ENCODE peak calls at places on chromosome 13, in six cellular contexts. E is right cardiac atrium; N is effector memory CD8-positive, alpha-beta T cell; I is activated T-cell treated with anti-CD3 and anti-CD28 coated beads, Interleukin-2, amount 50 U/mL, for 4 hours; H is stimulated activated naive CD8-positive, alpha-beta T cell treated with anti-CD3 and anti-CD28 coated beads, Interleukin-15, Interleukin-2, amounts not matched to agents 100 U/mL and 50 U/mL, for 24 hours; F is IMR-90. U is an unnamed sample.

GRCh38 chr13:102900193-102900608 is 54.4 kb downstream of the ERCC5 start:
- ATAC-seq in E (no peak), N (no peak), I (no peak), H (no peak), F (no peak), U (no peak)

GRCh38 chr13:75467009-75467728 is 14.8 kb downstream of the TBC1D4 start:
- ATAC-seq in E (no peak), N (no peak), I (no peak), H (no peak), F (no peak), U (no peak)

GRCh38 chr13:23743269-23743668 is 145.9 kb downstream of the MIPEP start:
- ATAC-seq in E (no peak), N (peak), I (peak), H (peak), F (no peak), U (no peak)

GRCh38 chr13:100209857-100210580 is 121.1 kb downstream of the PCCA start:
- ATAC-seq in E (no peak), N (no peak), I (peak), H (peak), F (peak), U (no peak)

GRCh38 chr13:100484708-100485107 is 103.9 kb downstream of the GGACT start:
- ATAC-seq in E (no peak), N (peak), I (no peak), H (no peak), F (no peak), U (no peak)

GRCh38 chr13:81888855-81889254 is 1547.9 kb upstream of the SPRY2 start:
- ATAC-seq in E (no peak), N (no peak), I (no peak), H (no peak), F (no peak), U (no peak)

GRCh38 chr13:44954210-44954609 is 35.1 kb downstream of the NUFIP1 start:
- ATAC-seq in E (no peak), N (no peak), I (no peak), H (no peak), F (no peak), U (no peak)

GRCh38 chr13:79405501-79405830 is 589 bp downstream of the RBM26 start:
- ATAC-seq in E (peak), N (no peak), I (no peak), H (peak), F (peak), U (no peak)

GRCh38 chr13:19345158-19345557 is 163.5 kb upstream of the TUBA3C start:
- ATAC-seq in E (peak), N (no peak), I (no peak), H (no peak), F (no peak), U (no peak)

GRCh38 chr13:113672002-113672651 is 5.1 kb downstream of the GRK1 start:
- ATAC-seq in E (peak), N (peak), I (no peak), H (no peak), F (peak), U (no peak)

GRCh38 chr13:38361551-38362262 is 12.1 kb downstream of the UFM1 start:
- ATAC-seq in E (peak), N (no peak), I (no peak), H (no peak), F (no peak), U (no peak)

GRCh38 chr13:35534343-35534742 is 57.9 kb upstream of the MAB21L1 start:
- ATAC-seq in E (no peak), N (no peak), I (no peak), H (no peak), F (no peak), U (no peak)

GRCh38 chr13:33205804-33206221 is 79.7 kb downstream of the STARD13 start:
- ATAC-seq in E (peak), N (no peak), I (no peak), H (no peak), F (peak), U (no peak)

GRCh38 chr13:32731576-32731975 is 145.3 kb downstream of the PDS5B start:
- ATAC-seq in E (no peak), N (no peak), I (peak), H (peak), F (peak), U (no peak)

GRCh38 chr13:42832341-42833153 is 51.2 kb downstream of the FAM216B start:
- ATAC-seq in E (peak), N (no peak), I (no peak), H (no peak), F (peak), U (no peak)

GRCh38 chr13:112850273-112850672 is 118.7 kb upstream of the MCF2L start:
- ATAC-seq in E (no peak), N (no peak), I (no peak), H (no peak), F (no peak), U (no peak)

GRCh38 chr13:35747594-35747993 is 271.1 kb upstream of the MAB21L1 start:
- ATAC-seq in E (no peak), N (no peak), I (no peak), H (no peak), F (no peak), U (no peak)

GRCh38 chr13:106867249-106867648 is 299.3 kb upstream of the ARGLU1 start:
- ATAC-seq in E (no peak), N (no peak), I (no peak), H (no peak), F (no peak), U (no peak)

GRCh38 chr13:25738342-25738771 is 313.5 kb downstream of the SHISA2 start:
- ATAC-seq in E (no peak), N (peak), I (no peak), H (peak), F (no peak), U (no peak)

GRCh38 chr13:25247345-25247744 is 39.9 kb downstream of the MTMR6 start:
- ATAC-seq in E (no peak), N (no peak), I (no peak), H (no peak), F (no peak), U (no peak)

GRCh38 chr13:27372896-27373295 is 51.5 kb upstream of the GTF3A start:
- ATAC-seq in E (no peak), N (no peak), I (no peak), H (no peak), F (peak), U (no peak)

GRCh38 chr13:57948884-57949283 is 317.3 kb downstream of the PCDH17 start:
- ATAC-seq in E (no peak), N (no peak), I (no peak), H (no peak), F (no peak), U (no peak)

GRCh38 chr13:42048323-42048624 is 174 bp upstream of the DGKH start:
- ATAC-seq in E (peak), N (peak), I (peak), H (peak), F (peak), U (peak)

GRCh38 chr13:110419946-110420345 is 112.9 kb downstream of the COL4A2 start:
- ATAC-seq in E (no peak), N (no peak), I (no peak), H (no peak), F (no peak), U (no peak)

GRCh38 chr13:70841240-70842061 is 733.2 kb upstream of the KLHL1 start:
- ATAC-seq in E (no peak), N (no peak), I (no peak), H (no peak), F (no peak), U (no peak)

GRCh38 chr13:51501592-51502205 is 48.9 kb upstream of the INTS6 start:
- ATAC-seq in E (no peak), N (no peak), I (peak), H (no peak), F (peak), U (no peak)

GRCh38 chr13:99290890-99291289 is 16.3 kb downstream of the GPR183 start:
- ATAC-seq in E (no peak), N (peak), I (no peak), H (peak), F (no peak), U (no peak)

GRCh38 chr13:32978278-32978677 is 37.9 kb upstream of the KL start:
- ATAC-seq in E (peak), N (no peak), I (no peak), H (no peak), F (no peak), U (no peak)

GRCh38 chr13:93243375-93244063 is 16.9 kb downstream of the GPC6 start:
- ATAC-seq in E (peak), N (no peak), I (no peak), H (no peak), F (no peak), U (peak)

GRCh38 chr13:82206241-82206640 is 1676.0 kb downstream of the SLITRK1 start:
- ATAC-seq in E (no peak), N (no peak), I (peak), H (no peak), F (no peak), U (no peak)

GRCh38 chr13:100089633-100090032 is 740 bp downstream of the PCCA start:
- ATAC-seq in E (no peak), N (peak), I (peak), H (peak), F (no peak), U (no peak)

GRCh38 chr13:51534075-51534817 is 50.0 kb upstream of the WDFY2 start:
- ATAC-seq in E (peak), N (peak), I (no peak), H (peak), F (no peak), U (no peak)

GRCh38 chr13:114259374-114259773 is 22.0 kb upstream of the UPF3A start:
- ATAC-seq in E (no peak), N (no peak), I (no peak), H (no peak), F (no peak), U (no peak)

GRCh38 chr13:44765076-44765475 is 188.9 kb upstream of the TSC22D1 start:
- ATAC-seq in E (peak), N (no peak), I (no peak), H (no peak), F (no peak), U (no peak)

GRCh38 chr13:26604784-26605183 is 47.3 kb downstream of the WASF3 start:
- ATAC-seq in E (peak), N (no peak), I (no peak), H (no peak), F (no peak), U (peak)

GRCh38 chr13:72983085-72983768 is 75.6 kb upstream of the KLF5 start:
- ATAC-seq in E (no peak), N (no peak), I (no peak), H (no peak), F (peak), U (peak)